ENCODE peak calls at places on chromosomes 1 and 21, in nine cellular contexts. H, B, S, F, X, Q, I, N and R are unnamed samples.

GRCh38 chr21:29477941-29478340 is 179.2 kb downstream of the BACH1 start:
- DNase-seq in I (no peak), F (no peak), Q (no peak), S (no peak), N (no peak), B (peak; percentile 15), H (no peak), X (peak; percentile 33), R (no peak)

GRCh38 chr1:102891868-102892625 is 216.3 kb downstream of the COL11A1 start:
- DNase-seq in Q (no peak), B (peak; percentile 16), I (peak; percentile 1), H (no peak), N (no peak), S (peak; percentile 33), F (no peak), X (no peak), R (no peak)

GRCh38 chr1:225451840-225452515 is 24.1 kb upstream of the LBR start:
- DNase-seq in B (no peak), H (no peak), N (no peak), Q (no peak), X (no peak), S (no peak), I (no peak), F (no peak), R (no peak)

GRCh38 chr1:111422546-111423391 is 4.8 kb downstream of the OVGP1 start:
- DNase-seq in N (peak; percentile 4), I (no peak), B (peak; percentile 98), Q (no peak), F (no peak), H (no peak), S (no peak), X (peak; percentile 29), R (no peak)

GRCh38 chr1:206952182-206952581 is 5.9 kb upstream of the PIGR start:
- DNase-seq in I (no peak), B (peak; percentile 94), Q (no peak), H (no peak), F (no peak), N (no peak), S (no peak), X (peak; percentile 68), R (no peak)

GRCh38 chr1:105137543-105138444 is 1388.1 kb downstream of the AMY1C start:
- DNase-seq in N (peak; percentile 82), F (peak; percentile 74), S (no peak), Q (peak; percentile 18), B (peak; percentile 1), I (no peak), H (no peak), X (no peak), R (peak; percentile 44)

GRCh38 chr1:230456478-230456877 is 30.3 kb upstream of the PGBD5 start:
- DNase-seq in Q (no peak), H (no peak), N (no peak), S (no peak), B (no peak), I (no peak), F (no peak), X (no peak), R (no peak)

GRCh38 chr1:198876371-198876871 is 237.6 kb downstream of the PTPRC start:
- DNase-seq in S (no peak), N (no peak), B (no peak), F (peak; percentile 18), X (no peak), H (no peak), I (no peak), Q (no peak), R (no peak)

GRCh38 chr1:20087668-20088067 is 17.7 kb downstream of the PLA2G5 start:
- DNase-seq in B (no peak), X (no peak), N (no peak), S (no peak), Q (no peak), F (no peak), H (no peak), I (no peak), R (peak; percentile 61)

GRCh38 chr1:26828352-26829093 is 2.0 kb downstream of the ZDHHC18 start:
- DNase-seq in X (no peak), F (no peak), B (no peak), I (no peak), H (no peak), Q (peak; percentile 42), N (no peak), S (no peak), R (no peak)

GRCh38 chr1:163758977-163759670 is 437.4 kb downstream of the NUF2 start:
- DNase-seq in B (no peak), I (no peak), H (no peak), F (no peak), N (no peak), S (no peak), Q (no peak), X (no peak), R (no peak)

GRCh38 chr1:156748670-156749428 is 2.6 kb downstream of the HDGF start:
- DNase-seq in S (no peak), Q (no peak), X (peak; percentile 85), B (peak; percentile 96), N (no peak), F (no peak), I (no peak), H (no peak), R (no peak)

GRCh38 chr1:48062353-48062752 is 65.2 kb upstream of the TRABD2B start:
- DNase-seq in X (no peak), Q (no peak), I (no peak), H (no peak), F (no peak), N (no peak), S (no peak), B (peak; percentile 82), R (no peak)

GRCh38 chr21:46468110-46468774 is 9.6 kb downstream of the DIP2A start:
- DNase-seq in X (no peak), Q (no peak), B (no peak), H (no peak), I (no peak), N (no peak), F (no peak), S (no peak), R (no peak)

GRCh38 chr1:231629132-231629531 is 2.5 kb downstream of the DISC1 start:
- DNase-seq in B (no peak), F (no peak), Q (no peak), I (peak; percentile 44), X (no peak), S (no peak), H (no peak), N (no peak), R (peak; percentile 5)

GRCh38 chr1:154619181-154619948 is 11.4 kb upstream of the ADAR start:
- DNase-seq in H (no peak), I (no peak), Q (no peak), N (no peak), X (no peak), F (no peak), S (no peak), B (peak; percentile 53), R (no peak)

GRCh38 chr1:3101127-3101939 is 32.3 kb downstream of the PRDM16 start:
- DNase-seq in S (no peak), I (no peak), X (no peak), H (no peak), N (no peak), Q (no peak), F (no peak), B (no peak), R (no peak)

GRCh38 chr1:246699095-246699735 is 25.0 kb upstream of the SCCPDH start:
- DNase-seq in N (peak; percentile 94), B (peak; percentile 94), Q (peak; percentile 90), H (peak; percentile 88), X (peak; percentile 41), S (peak; percentile 75), I (peak; percentile 95), F (peak; percentile 85), R (peak; percentile 97)

GRCh38 chr1:27099154-27099903 is 55.6 kb downstream of the SLC9A1 start:
- DNase-seq in F (peak; percentile 77), H (peak; percentile 51), B (peak; percentile 59), S (peak; percentile 47), N (peak; percentile 16), Q (peak; percentile 75), I (peak; percentile 95), X (no peak), R (peak; percentile 93)

GRCh38 chr1:212037900-212038299 is 2.4 kb downstream of the DTL start:
- DNase-seq in H (no peak), N (no peak), I (no peak), Q (no peak), B (peak; percentile 25), X (peak; percentile 53), F (no peak), S (no peak), R (no peak)

GRCh38 chr1:31299365-31299764 is 2.5 kb downstream of the ZCCHC17 start:
- DNase-seq in H (no peak), I (no peak), X (no peak), B (peak; percentile 27), N (no peak), F (no peak), Q (no peak), S (no peak), R (no peak)

GRCh38 chr1:245475116-245475515 is 320.3 kb downstream of the KIF26B start:
- DNase-seq in H (no peak), I (peak; percentile 20), F (no peak), N (no peak), Q (no peak), X (no peak), S (no peak), B (peak; percentile 55), R (no peak)

GRCh38 chr1:42128984-42129383 is 24.2 kb upstream of the GUCA2B start:
- DNase-seq in B (no peak), S (no peak), X (no peak), I (no peak), H (no peak), N (no peak), Q (no peak), F (no peak), R (no peak)